ENCODE peak calls at places on chromosomes 7 and 10, in nine cellular contexts. One of them, this sample, is unnamed.

GRCh38 chr7:116561697-116562483 is 37.1 kb downstream of the CAV1 start:
- DNase-seq in activated CD4-positive, alpha-beta memory T cell treated with anti-CD3 and anti-CD28 coated beads, Interleukin-2, amount 10 ng/mL, durations not matched to agents 7 days and 5 days: no peak
- DNase-seq in spleen: no peak
- DNase-seq in naive thymus-derived CD8-positive, alpha-beta T cell: no peak
- DNase-seq in psoas muscle: peak
- DNase-seq in activated B cell treated with CpG ODN at 0.5 μM for 24 hours: no peak
- DNase-seq in mesendoderm: no peak
- DNase-seq in activated naive CD4-positive, alpha-beta T cell treated with anti-CD3 and anti-CD28 coated beads, Interleukin-2, amount 10 ng/mL, durations not matched to agents 7 days and 5 days: no peak
- DNase-seq in HT1080: no peak
- DNase-seq in this sample: no peak

GRCh38 chr7:128869138-128869943 is 6.7 kb downstream of the ATP6V1F start:
- DNase-seq in activated CD4-positive, alpha-beta memory T cell treated with anti-CD3 and anti-CD28 coated beads, Interleukin-2, amount 10 ng/mL, durations not matched to agents 7 days and 5 days: peak
- DNase-seq in spleen: peak
- DNase-seq in naive thymus-derived CD8-positive, alpha-beta T cell: peak
- DNase-seq in psoas muscle: peak
- DNase-seq in activated B cell treated with CpG ODN at 0.5 μM for 24 hours: peak
- DNase-seq in mesendoderm: peak
- DNase-seq in activated naive CD4-positive, alpha-beta T cell treated with anti-CD3 and anti-CD28 coated beads, Interleukin-2, amount 10 ng/mL, durations not matched to agents 7 days and 5 days: peak
- DNase-seq in HT1080: no peak
- DNase-seq in this sample: no peak

GRCh38 chr10:88759366-88760101 is at the start of gene LIPN:
- DNase-seq in activated CD4-positive, alpha-beta memory T cell treated with anti-CD3 and anti-CD28 coated beads, Interleukin-2, amount 10 ng/mL, durations not matched to agents 7 days and 5 days: no peak
- DNase-seq in spleen: peak
- DNase-seq in naive thymus-derived CD8-positive, alpha-beta T cell: no peak
- DNase-seq in psoas muscle: no peak
- DNase-seq in activated B cell treated with CpG ODN at 0.5 μM for 24 hours: no peak
- DNase-seq in mesendoderm: no peak
- DNase-seq in activated naive CD4-positive, alpha-beta T cell treated with anti-CD3 and anti-CD28 coated beads, Interleukin-2, amount 10 ng/mL, durations not matched to agents 7 days and 5 days: no peak
- DNase-seq in HT1080: no peak
- DNase-seq in this sample: no peak

GRCh38 chr10:1594372-1595241 is 142.7 kb downstream of the ADARB2 start:
- DNase-seq in activated CD4-positive, alpha-beta memory T cell treated with anti-CD3 and anti-CD28 coated beads, Interleukin-2, amount 10 ng/mL, durations not matched to agents 7 days and 5 days: no peak
- DNase-seq in spleen: no peak
- DNase-seq in naive thymus-derived CD8-positive, alpha-beta T cell: no peak
- DNase-seq in psoas muscle: no peak
- DNase-seq in activated B cell treated with CpG ODN at 0.5 μM for 24 hours: no peak
- DNase-seq in mesendoderm: no peak
- DNase-seq in activated naive CD4-positive, alpha-beta T cell treated with anti-CD3 and anti-CD28 coated beads, Interleukin-2, amount 10 ng/mL, durations not matched to agents 7 days and 5 days: no peak
- DNase-seq in HT1080: no peak
- DNase-seq in this sample: no peak

GRCh38 chr10:11242443-11243386 is 225.0 kb downstream of the CELF2 start:
- DNase-seq in activated CD4-positive, alpha-beta memory T cell treated with anti-CD3 and anti-CD28 coated beads, Interleukin-2, amount 10 ng/mL, durations not matched to agents 7 days and 5 days: no peak
- DNase-seq in spleen: peak
- DNase-seq in naive thymus-derived CD8-positive, alpha-beta T cell: no peak
- DNase-seq in psoas muscle: peak
- DNase-seq in activated B cell treated with CpG ODN at 0.5 μM for 24 hours: peak
- DNase-seq in mesendoderm: no peak
- DNase-seq in activated naive CD4-positive, alpha-beta T cell treated with anti-CD3 and anti-CD28 coated beads, Interleukin-2, amount 10 ng/mL, durations not matched to agents 7 days and 5 days: no peak
- DNase-seq in HT1080: peak
- DNase-seq in this sample: no peak

GRCh38 chr7:94391716-94392390 is 2.8 kb upstream of the COL1A2 start:
- DNase-seq in activated CD4-positive, alpha-beta memory T cell treated with anti-CD3 and anti-CD28 coated beads, Interleukin-2, amount 10 ng/mL, durations not matched to agents 7 days and 5 days: no peak
- DNase-seq in spleen: no peak
- DNase-seq in naive thymus-derived CD8-positive, alpha-beta T cell: no peak
- DNase-seq in psoas muscle: no peak
- DNase-seq in activated B cell treated with CpG ODN at 0.5 μM for 24 hours: no peak
- DNase-seq in mesendoderm: peak
- DNase-seq in activated naive CD4-positive, alpha-beta T cell treated with anti-CD3 and anti-CD28 coated beads, Interleukin-2, amount 10 ng/mL, durations not matched to agents 7 days and 5 days: no peak
- DNase-seq in HT1080: peak
- DNase-seq in this sample: no peak

GRCh38 chr10:17782921-17783665 is 26.1 kb upstream of the MRC1 start:
- DNase-seq in activated CD4-positive, alpha-beta memory T cell treated with anti-CD3 and anti-CD28 coated beads, Interleukin-2, amount 10 ng/mL, durations not matched to agents 7 days and 5 days: no peak
- DNase-seq in spleen: no peak
- DNase-seq in naive thymus-derived CD8-positive, alpha-beta T cell: no peak
- DNase-seq in psoas muscle: peak
- DNase-seq in activated B cell treated with CpG ODN at 0.5 μM for 24 hours: no peak
- DNase-seq in mesendoderm: no peak
- DNase-seq in activated naive CD4-positive, alpha-beta T cell treated with anti-CD3 and anti-CD28 coated beads, Interleukin-2, amount 10 ng/mL, durations not matched to agents 7 days and 5 days: no peak
- DNase-seq in HT1080: no peak
- DNase-seq in this sample: peak

GRCh38 chr10:43793714-43794113 is 145.0 kb upstream of the ZNF32 start:
- DNase-seq in activated CD4-positive, alpha-beta memory T cell treated with anti-CD3 and anti-CD28 coated beads, Interleukin-2, amount 10 ng/mL, durations not matched to agents 7 days and 5 days: no peak
- DNase-seq in spleen: no peak
- DNase-seq in naive thymus-derived CD8-positive, alpha-beta T cell: no peak
- DNase-seq in psoas muscle: no peak
- DNase-seq in activated B cell treated with CpG ODN at 0.5 μM for 24 hours: no peak
- DNase-seq in mesendoderm: no peak
- DNase-seq in activated naive CD4-positive, alpha-beta T cell treated with anti-CD3 and anti-CD28 coated beads, Interleukin-2, amount 10 ng/mL, durations not matched to agents 7 days and 5 days: no peak
- DNase-seq in HT1080: no peak
- DNase-seq in this sample: no peak

GRCh38 chr7:32293833-32294232 is 196.3 kb downstream of the LSM5 start:
- DNase-seq in activated CD4-positive, alpha-beta memory T cell treated with anti-CD3 and anti-CD28 coated beads, Interleukin-2, amount 10 ng/mL, durations not matched to agents 7 days and 5 days: no peak
- DNase-seq in spleen: no peak
- DNase-seq in naive thymus-derived CD8-positive, alpha-beta T cell: no peak
- DNase-seq in psoas muscle: no peak
- DNase-seq in activated B cell treated with CpG ODN at 0.5 μM for 24 hours: no peak
- DNase-seq in mesendoderm: no peak
- DNase-seq in activated naive CD4-positive, alpha-beta T cell treated with anti-CD3 and anti-CD28 coated beads, Interleukin-2, amount 10 ng/mL, durations not matched to agents 7 days and 5 days: no peak
- DNase-seq in HT1080: no peak
- DNase-seq in this sample: no peak

GRCh38 chr7:30664184-30664885 is 17.9 kb downstream of the CRHR2 start:
- DNase-seq in activated CD4-positive, alpha-beta memory T cell treated with anti-CD3 and anti-CD28 coated beads, Interleukin-2, amount 10 ng/mL, durations not matched to agents 7 days and 5 days: no peak
- DNase-seq in spleen: peak
- DNase-seq in naive thymus-derived CD8-positive, alpha-beta T cell: no peak
- DNase-seq in psoas muscle: no peak
- DNase-seq in activated B cell treated with CpG ODN at 0.5 μM for 24 hours: no peak
- DNase-seq in mesendoderm: no peak
- DNase-seq in activated naive CD4-positive, alpha-beta T cell treated with anti-CD3 and anti-CD28 coated beads, Interleukin-2, amount 10 ng/mL, durations not matched to agents 7 days and 5 days: no peak
- DNase-seq in HT1080: no peak
- DNase-seq in this sample: no peak

GRCh38 chr7:55476852-55477780 is 95.2 kb downstream of the VOPP1 start:
- DNase-seq in activated CD4-positive, alpha-beta memory T cell treated with anti-CD3 and anti-CD28 coated beads, Interleukin-2, amount 10 ng/mL, durations not matched to agents 7 days and 5 days: peak
- DNase-seq in spleen: peak
- DNase-seq in naive thymus-derived CD8-positive, alpha-beta T cell: no peak
- DNase-seq in psoas muscle: no peak
- DNase-seq in activated B cell treated with CpG ODN at 0.5 μM for 24 hours: no peak
- DNase-seq in mesendoderm: no peak
- DNase-seq in activated naive CD4-positive, alpha-beta T cell treated with anti-CD3 and anti-CD28 coated beads, Interleukin-2, amount 10 ng/mL, durations not matched to agents 7 days and 5 days: no peak
- DNase-seq in HT1080: no peak
- DNase-seq in this sample: no peak